ENCODE peak calls at places on chromosomes 16 and 17, in six cellular contexts. I, U, H, P, J and Z are unnamed samples.

GRCh38 chr17:33016920-33017319 is 25.3 kb downstream of the SPACA3 start:
- DNase-seq in H (peak), U (no peak), J (no peak), I (no peak), P (no peak), Z (peak)

GRCh38 chr17:41345992-41346391 is 4.6 kb downstream of the KRT33A start:
- DNase-seq in H (no peak), J (no peak), P (no peak), U (no peak), I (no peak), Z (no peak)

GRCh38 chr16:11151156-11151904 is 104.7 kb downstream of the SOCS1 start:
- DNase-seq in U (no peak), H (no peak), P (no peak), I (peak), J (no peak), Z (no peak)

GRCh38 chr16:54821731-54822130 is 108.9 kb upstream of the IRX5 start:
- DNase-seq in P (no peak), U (no peak), H (no peak), I (no peak), J (no peak), Z (no peak)

GRCh38 chr16:56691885-56692284 is 9.6 kb downstream of the MT1X start:
- DNase-seq in U (no peak), P (peak), I (no peak), H (no peak), J (peak), Z (peak)

GRCh38 chr16:29991571-29991904 is 3.9 kb downstream of the HIRIP3 start:
- DNase-seq in I (no peak), H (no peak), P (no peak), U (no peak), J (no peak), Z (no peak)

GRCh38 chr17:2240541-2240940 is 63.0 kb downstream of the SMG6 start:
- DNase-seq in H (no peak), P (no peak), I (no peak), J (no peak), U (no peak), Z (no peak)

GRCh38 chr16:64991011-64991410 is 130.9 kb downstream of the CDH11 start:
- DNase-seq in J (no peak), U (no peak), I (no peak), H (no peak), P (no peak), Z (no peak)

GRCh38 chr17:40462343-40463121 is 19.3 kb downstream of the IGFBP4 start:
- DNase-seq in I (peak), H (no peak), J (no peak), P (no peak), U (no peak), Z (no peak)

GRCh38 chr17:37410357-37410756 is 3.7 kb downstream of the TADA2A start:
- DNase-seq in P (no peak), U (no peak), H (no peak), I (no peak), J (no peak), Z (no peak)

GRCh38 chr16:65547799-65548446 is 426.1 kb upstream of the CDH11 start:
- DNase-seq in P (no peak), U (no peak), I (peak), H (no peak), J (no peak), Z (no peak)

GRCh38 chr16:54318941-54319340 is 32.4 kb upstream of the IRX3 start:
- DNase-seq in U (no peak), P (no peak), I (no peak), H (no peak), J (no peak), Z (no peak)

GRCh38 chr16:48831081-48831722 is 221.2 kb upstream of the N4BP1 start:
- DNase-seq in P (peak), U (no peak), I (no peak), H (peak), J (peak), Z (no peak)

GRCh38 chr16:85898521-85899442 is at the start of gene IRF8:
- DNase-seq in U (peak), H (peak), P (no peak), J (no peak), I (peak), Z (no peak)

GRCh38 chr17:75096082-75096625 is 8.4 kb downstream of the SLC16A5 start:
- DNase-seq in I (no peak), H (no peak), J (peak), U (no peak), P (peak), Z (peak)

GRCh38 chr17:80513892-80514291 is 30.7 kb upstream of the RPTOR start:
- DNase-seq in P (no peak), H (no peak), U (no peak), I (no peak), J (no peak), Z (no peak)

GRCh38 chr16:30951193-30951592 is 2.3 kb downstream of the ORAI3 start:
- DNase-seq in P (no peak), H (no peak), I (no peak), J (no peak), U (no peak), Z (no peak)

GRCh38 chr16:58393138-58393504 is 850 bp downstream of the GINS3 start:
- DNase-seq in J (no peak), P (peak), U (no peak), I (peak), H (no peak), Z (peak)

GRCh38 chr17:4381690-4382671 is 15.5 kb upstream of the UBE2G1 start:
- DNase-seq in U (no peak), P (no peak), J (no peak), I (no peak), H (no peak), Z (no peak)

GRCh38 chr17:42072323-42073187 is 22.2 kb upstream of the C17orf113 start:
- DNase-seq in J (no peak), U (no peak), I (peak), H (peak), P (no peak), Z (peak)

GRCh38 chr16:180101-180920 is at the start of gene HBQ1:
- DNase-seq in U (no peak), P (peak), J (no peak), I (peak), H (peak), Z (no peak)

GRCh38 chr16:8632675-8633182 is 11.2 kb downstream of the METTL22 start:
- DNase-seq in H (no peak), P (no peak), I (no peak), U (no peak), J (no peak), Z (no peak)

GRCh38 chr17:17722081-17722905 is 41.0 kb downstream of the RAI1 start:
- DNase-seq in J (no peak), P (no peak), I (peak), H (peak), U (no peak), Z (no peak)

GRCh38 chr17:76337413-76337777 is 16.3 kb downstream of the PRPSAP1 start:
- DNase-seq in U (no peak), J (no peak), H (no peak), I (no peak), P (no peak), Z (no peak)

GRCh38 chr17:2400474-2400866 is 390 bp downstream of the MNT start:
- DNase-seq in U (no peak), J (no peak), P (peak), H (peak), I (peak), Z (peak)

GRCh38 chr16:14405611-14406537 is 224.2 kb downstream of the PARN start:
- DNase-seq in H (peak), P (peak), I (peak), U (peak), J (no peak), Z (no peak)
- TF ChIP-seq JUND in H (no peak), P (no peak), I (no peak), U (no peak), J (no peak), Z (no peak)

GRCh38 chr16:68991075-68991474 is 114.4 kb upstream of the HAS3 start:
- DNase-seq in J (no peak), U (no peak), I (no peak), P (no peak), H (no peak), Z (no peak)
- TF ChIP-seq JUND in J (no peak), U (no peak), I (no peak), P (no peak), H (no peak), Z (no peak)

DNA sequence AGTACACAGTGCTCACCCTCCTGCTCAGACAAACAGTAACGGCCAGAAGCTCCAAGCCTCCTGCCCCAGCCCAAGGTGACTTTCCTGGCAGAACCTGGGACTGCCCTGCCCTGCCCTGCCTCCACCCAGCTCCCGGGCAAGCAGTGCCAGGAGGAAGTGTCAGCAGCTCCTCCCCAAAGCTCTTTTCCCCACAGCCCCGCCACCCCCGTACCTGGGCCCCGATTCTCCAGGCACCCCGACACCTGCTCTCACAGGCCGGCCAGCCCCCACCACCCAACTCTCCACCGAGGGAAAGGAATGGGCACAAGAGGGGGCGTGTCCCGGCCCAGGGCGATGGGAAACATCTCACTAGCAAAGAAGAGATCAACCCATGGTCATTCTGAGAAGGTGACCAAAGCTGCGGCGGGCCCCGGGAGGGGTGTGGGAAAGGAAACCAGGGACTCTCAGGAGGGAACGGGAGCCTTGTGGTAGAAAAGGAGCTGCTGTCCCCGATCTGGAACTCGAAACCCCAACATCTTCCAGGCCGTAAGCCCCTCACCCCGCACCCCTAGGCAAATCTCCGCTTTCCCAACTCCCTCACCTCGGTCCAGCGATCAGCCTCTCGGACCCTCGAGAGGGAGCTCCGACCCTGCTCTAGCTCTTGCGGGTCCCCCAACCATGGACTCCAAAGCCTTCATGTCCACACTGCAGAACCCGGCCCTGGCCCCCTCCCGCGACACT is 1.2 kb downstream of the BCAR1 start:
- DNase-seq in I (no peak), P (no peak), J (no peak), U (no peak), H (no peak), Z (peak)
- TF ChIP-seq JUND in I (no peak), P (no peak), J (no peak), U (no peak), H (no peak), Z (no peak)

DNA sequence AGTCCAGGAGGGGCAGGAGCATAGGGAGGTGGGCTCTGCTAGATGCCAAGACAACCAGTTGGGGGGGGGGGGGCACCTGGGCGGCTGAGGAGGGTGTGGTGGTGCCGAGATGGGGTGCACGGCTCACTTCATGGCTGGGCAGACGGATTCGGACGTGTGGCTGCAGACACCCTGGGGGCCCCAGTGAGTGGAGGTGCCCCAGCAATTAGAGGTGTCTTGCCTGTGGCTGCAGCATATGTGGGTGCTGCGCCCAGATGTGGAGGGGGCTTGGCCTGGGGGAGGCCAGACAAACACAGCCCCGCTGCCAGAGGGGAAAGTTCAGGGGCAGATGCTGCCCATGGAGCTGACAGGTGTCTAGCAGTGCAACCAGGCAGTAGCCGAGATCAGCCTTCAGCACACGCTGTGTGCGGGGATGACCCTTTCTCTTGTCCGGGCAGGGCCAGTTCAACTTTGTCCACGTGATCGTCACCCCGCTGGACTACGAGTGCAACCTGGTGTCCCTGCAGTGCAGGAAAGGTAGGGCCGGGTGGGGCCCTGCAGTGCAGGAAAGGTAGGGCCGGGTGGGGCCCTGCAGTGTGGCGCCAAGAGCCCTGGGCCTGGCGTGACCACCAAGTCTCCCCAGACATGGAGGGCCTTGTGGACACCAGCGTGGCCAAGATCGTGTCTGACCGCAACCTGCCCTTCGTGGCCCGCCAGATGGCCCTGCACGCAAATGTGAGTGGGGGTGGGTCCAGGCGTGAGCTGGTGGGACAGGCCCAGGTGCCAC is 39.8 kb downstream of the TSC2 start:
- DNase-seq in H (no peak), I (no peak), P (no peak), J (no peak), U (no peak), Z (no peak)
- TF ChIP-seq JUND in H (no peak), I (no peak), P (no peak), J (no peak), U (no peak), Z (no peak)